ENCODE peak calls at places on chromosomes 12 and 14, in five cellular contexts. Z is BJ, K is MM.1S, T is thoracic aorta, I is tibial nerve. L is an unnamed sample.

GRCh38 chr14:103072595-103073366 is 11.2 kb upstream of the LBHD2 start:
- DNase-seq in Z (no peak), K (no peak), T (no peak), I (no peak), L (no peak)

GRCh38 chr14:97106166-97106565 is 309.0 kb downstream of the VRK1 start:
- DNase-seq in Z (no peak), K (no peak), T (no peak), I (no peak), L (no peak)

GRCh38 chr14:73269729-73270651 is 32.7 kb downstream of the PAPLN start:
- DNase-seq in Z (no peak), K (no peak), T (no peak), I (no peak), L (peak)

GRCh38 chr14:94451091-94451751 is 1.4 kb downstream of the SERPINA11 start:
- DNase-seq in Z (no peak), K (no peak), T (no peak), I (no peak), L (no peak)

GRCh38 chr14:69479696-69480095 is 4.8 kb upstream of the PLEKHD1 start:
- DNase-seq in Z (no peak), K (no peak), T (no peak), I (no peak), L (no peak)

GRCh38 chr12:116950628-116951325 is 40.0 kb downstream of the FBXW8 start:
- DNase-seq in Z (no peak), K (no peak), T (no peak), I (no peak), L (no peak)

GRCh38 chr12:44881197-44881596 is 5.1 kb upstream of the NELL2 start:
- DNase-seq in Z (no peak), K (no peak), T (no peak), I (no peak), L (no peak)

GRCh38 chr14:74531467-74531866 is 37.9 kb downstream of the ISCA2 start:
- DNase-seq in Z (no peak), K (no peak), T (no peak), I (no peak), L (peak)

GRCh38 chr14:74549588-74549987 is 56.0 kb downstream of the ISCA2 start:
- DNase-seq in Z (no peak), K (no peak), T (no peak), I (no peak), L (peak)

GRCh38 chr12:47219243-47219642 is 139.5 kb upstream of the AMIGO2 start:
- DNase-seq in Z (no peak), K (no peak), T (no peak), I (no peak), L (peak)

GRCh38 chr14:20662968-20663731 is 21.2 kb upstream of the RNASE4 start:
- DNase-seq in Z (no peak), K (peak), T (no peak), I (peak), L (peak)

GRCh38 chr12:124371366-124371765 is 76.5 kb downstream of the RFLNA start:
- DNase-seq in Z (no peak), K (no peak), T (no peak), I (no peak), L (no peak)

GRCh38 chr12:124372831-124373230 is 77.9 kb downstream of the RFLNA start:
- DNase-seq in Z (no peak), K (no peak), T (no peak), I (no peak), L (no peak)

GRCh38 chr12:124370384-124370783 is 75.5 kb downstream of the RFLNA start:
- DNase-seq in Z (no peak), K (no peak), T (no peak), I (no peak), L (no peak)

GRCh38 chr12:124370851-124371250 is 76.0 kb downstream of the RFLNA start:
- DNase-seq in Z (no peak), K (no peak), T (no peak), I (no peak), L (no peak)

DNA sequence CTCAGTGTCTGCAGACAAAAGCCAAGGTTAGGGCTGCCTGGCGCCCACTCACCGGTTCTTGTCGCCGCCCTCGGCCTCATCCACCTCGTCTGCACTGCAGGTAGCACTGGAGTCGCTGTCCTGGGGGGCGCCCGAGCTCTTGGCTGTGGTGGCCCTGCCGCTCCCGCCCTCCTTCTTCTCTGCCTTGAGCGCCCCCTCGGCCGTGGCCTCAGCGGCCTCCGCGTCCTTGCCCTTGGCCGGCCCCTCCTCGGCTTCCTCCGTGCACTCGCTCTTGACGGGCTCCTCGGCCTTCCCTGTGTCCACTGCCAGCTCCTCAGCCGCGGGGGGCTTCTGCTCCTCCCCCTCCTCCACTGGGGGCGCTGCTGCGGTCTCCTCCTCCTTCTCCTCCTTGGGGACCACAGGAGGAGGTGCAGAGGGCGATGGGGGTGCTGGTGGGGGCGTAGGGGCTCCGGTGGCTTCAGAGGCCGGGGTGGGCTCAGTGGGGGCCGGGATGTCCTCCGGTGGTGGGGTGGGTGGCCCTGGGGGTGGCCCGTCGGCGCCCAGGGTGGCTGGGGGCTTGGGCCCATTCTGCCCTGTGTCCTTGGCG is 77.2 kb downstream of the RFLNA start:
- DNase-seq in Z (no peak), K (no peak), T (no peak), I (no peak), L (no peak)
- TF ChIP-seq CTCF in Z (no peak), K (no peak), T (no peak), I (no peak), L (no peak)

GRCh38 chr12:88947486-88948043 is 367.3 kb upstream of the KITLG start:
- DNase-seq in Z (no peak), K (no peak), T (no peak), I (no peak), L (no peak)
- TF ChIP-seq CTCF in Z (no peak), K (peak), T (no peak), I (no peak), L (no peak)

GRCh38 chr12:104286538-104287482 is 16.7 kb upstream of the EID3 start:
- DNase-seq in Z (peak), K (peak), T (peak), I (peak), L (peak)
- TF ChIP-seq CTCF in Z (no peak), K (no peak), T (no peak), I (no peak), L (no peak)

GRCh38 chr14:78697341-78697740 is 527.2 kb downstream of the NRXN3 start:
- DNase-seq in Z (no peak), K (peak), T (no peak), I (no peak), L (peak)
- TF ChIP-seq CTCF in Z (peak), K (peak), T (no peak), I (no peak), L (peak)